ENCODE peak calls at places on chromosome 16, in eight cellular contexts. L, R, C, D, Z, G, J and X are unnamed samples.

GRCh38 chr16:19008245-19008644 is 24.5 kb downstream of the TMC7 start:
- DNase-seq in L (peak; percentile 86), R (peak; percentile 87), C (peak; percentile 37), D (peak; percentile 76), Z (no peak), G (peak; percentile 78), J (peak; percentile 56), X (peak; percentile 83)

GRCh38 chr16:70746708-70747424 is 54.1 kb downstream of the VAC14 start:
- DNase-seq in L (peak; percentile 83), R (peak; percentile 96), C (peak; percentile 93), D (peak; percentile 86), Z (peak; percentile 89), G (peak; percentile 94), J (peak; percentile 63), X (peak; percentile 76)

GRCh38 chr16:68644715-68645493 is at the start of gene CDH3:
- DNase-seq in L (no peak), R (no peak), C (no peak), D (no peak), Z (peak; percentile 84), G (peak; percentile 33), J (no peak), X (no peak)

GRCh38 chr16:81451753-81452680 is 7.4 kb downstream of the CMIP start:
- DNase-seq in L (no peak), R (peak; percentile 11), C (no peak), D (no peak), Z (peak; percentile 70), G (no peak), J (no peak), X (no peak)

GRCh38 chr16:85157813-85158701 is 45.8 kb upstream of the CIBAR2 start:
- DNase-seq in L (no peak), R (no peak), C (no peak), D (peak; percentile 35), Z (no peak), G (peak; percentile 49), J (no peak), X (no peak)

GRCh38 chr16:12901204-12901596 is 198 bp upstream of the SHISA9 start:
- DNase-seq in L (peak; percentile 1), R (no peak), C (no peak), D (no peak), Z (no peak), G (peak; percentile 29), J (no peak), X (no peak)

GRCh38 chr16:54493076-54493475 is 206.5 kb upstream of the IRX3 start:
- DNase-seq in L (peak; percentile 19), R (no peak), C (no peak), D (peak; percentile 37), Z (no peak), G (peak; percentile 33), J (peak; percentile 20), X (peak; percentile 13)

GRCh38 chr16:62256406-62256805 is 220.2 kb upstream of the CDH8 start:
- DNase-seq in L (peak; percentile 0), R (no peak), C (no peak), D (no peak), Z (no peak), G (no peak), J (no peak), X (no peak)

GRCh38 chr16:62041401-62041800 is 5.2 kb upstream of the CDH8 start:
- DNase-seq in L (peak; percentile 66), R (no peak), C (peak; percentile 21), D (peak; percentile 47), Z (no peak), G (no peak), J (peak; percentile 3), X (peak; percentile 1)

GRCh38 chr16:1028524-1029258 is 43.9 kb upstream of the SSTR5 start:
- DNase-seq in L (no peak), R (no peak), C (no peak), D (no peak), Z (no peak), G (no peak), J (no peak), X (no peak)

GRCh38 chr16:79790854-79791253 is 190.3 kb upstream of the MAF start:
- DNase-seq in L (no peak), R (no peak), C (no peak), D (no peak), Z (no peak), G (no peak), J (no peak), X (no peak)

GRCh38 chr16:24800586-24800985 is 45.2 kb upstream of the SLC5A11 start:
- DNase-seq in L (peak; percentile 53), R (peak; percentile 65), C (peak; percentile 39), D (peak; percentile 20), Z (no peak), G (peak; percentile 38), J (no peak), X (peak; percentile 9)

GRCh38 chr16:49013727-49014080 is 267.9 kb downstream of the CBLN1 start:
- DNase-seq in L (no peak), R (no peak), C (no peak), D (no peak), Z (no peak), G (no peak), J (no peak), X (no peak)

GRCh38 chr16:10988164-10988803 is 43.9 kb downstream of the CLEC16A start:
- DNase-seq in L (no peak), R (no peak), C (no peak), D (no peak), Z (no peak), G (no peak), J (no peak), X (no peak)

GRCh38 chr16:1776672-1776955 is 3.7 kb upstream of the MRPS34 start:
- DNase-seq in L (no peak), R (no peak), C (no peak), D (no peak), Z (no peak), G (no peak), J (no peak), X (no peak)

GRCh38 chr16:25608002-25608401 is 83.8 kb upstream of the HS3ST4 start:
- DNase-seq in L (no peak), R (no peak), C (no peak), D (no peak), Z (no peak), G (no peak), J (no peak), X (no peak)

DNA sequence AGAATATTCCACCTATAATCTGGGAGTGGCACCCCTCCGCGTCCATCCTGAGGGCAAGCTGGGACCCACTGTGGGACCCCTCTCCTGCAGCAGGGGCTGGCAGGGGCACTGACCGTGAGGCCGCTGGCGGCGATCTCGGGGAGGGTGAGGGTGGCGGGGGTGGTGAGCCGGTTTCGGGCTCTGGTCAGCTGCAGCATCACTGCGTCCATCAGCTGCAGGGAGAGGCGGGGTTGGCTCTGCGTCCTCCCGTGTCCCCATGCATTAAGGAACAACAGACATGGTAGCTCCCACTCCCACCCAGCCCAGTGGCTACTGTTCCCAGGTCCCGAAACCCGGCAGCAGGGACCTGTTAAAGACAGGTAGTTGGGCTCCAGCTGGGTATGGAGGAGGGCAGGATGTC is 3.3 kb downstream of the SMIM22 start:
- DNase-seq in L (no peak), R (no peak), C (no peak), D (no peak), Z (no peak), G (no peak), J (no peak), X (no peak)
- TF ChIP-seq CTCF in L (no peak), R (no peak), C (no peak), D (no peak), Z (no peak), G (no peak), J (no peak), X (no peak)

GRCh38 chr16:50384500-50385122 is 15.8 kb upstream of the BRD7 start:
- DNase-seq in L (no peak), R (no peak), C (no peak), D (no peak), Z (no peak), G (no peak), J (no peak), X (no peak)
- TF ChIP-seq CTCF in L (no peak), R (no peak), C (no peak), D (no peak), Z (no peak), G (no peak), J (no peak), X (no peak)

GRCh38 chr16:57096793-57097192 is 4.4 kb downstream of the CPNE2 start:
- DNase-seq in L (no peak), R (no peak), C (no peak), D (no peak), Z (no peak), G (no peak), J (no peak), X (no peak)

GRCh38 chr16:57096192-57096591 is 3.8 kb downstream of the CPNE2 start:
- DNase-seq in L (no peak), R (no peak), C (no peak), D (no peak), Z (no peak), G (no peak), J (no peak), X (no peak)

GRCh38 chr16:57100445-57100844 is 8.1 kb downstream of the CPNE2 start:
- DNase-seq in L (no peak), R (no peak), C (no peak), D (no peak), Z (no peak), G (no peak), J (no peak), X (no peak)

GRCh38 chr16:57094911-57095310 is 2.5 kb downstream of the CPNE2 start:
- DNase-seq in L (no peak), R (no peak), C (no peak), D (no peak), Z (no peak), G (no peak), J (no peak), X (no peak)

GRCh38 chr16:57098188-57098841 is 5.9 kb downstream of the CPNE2 start:
- DNase-seq in L (no peak), R (no peak), C (no peak), D (no peak), Z (no peak), G (no peak), J (no peak), X (no peak)
- TF ChIP-seq CTCF in L (no peak), R (no peak), C (no peak), D (no peak), Z (no peak), G (no peak), J (no peak), X (no peak)

GRCh38 chr16:88902744-88903143 is 36.3 kb upstream of the PABPN1L start:
- DNase-seq in L (no peak), R (no peak), C (no peak), D (no peak), Z (no peak), G (no peak), J (no peak), X (no peak)

GRCh38 chr16:88900653-88901052 is 34.2 kb upstream of the PABPN1L start:
- DNase-seq in L (no peak), R (no peak), C (no peak), D (no peak), Z (no peak), G (no peak), J (no peak), X (no peak)

GRCh38 chr16:88899901-88900648 is 33.6 kb upstream of the PABPN1L start:
- DNase-seq in L (no peak), R (no peak), C (no peak), D (no peak), Z (no peak), G (no peak), J (no peak), X (no peak)

GRCh38 chr16:88903267-88903666 is 36.8 kb upstream of the PABPN1L start:
- DNase-seq in L (no peak), R (no peak), C (no peak), D (no peak), Z (no peak), G (no peak), J (no peak), X (no peak)

GRCh38 chr16:88901718-88902337 is 35.4 kb upstream of the PABPN1L start:
- DNase-seq in L (no peak), R (no peak), C (no peak), D (no peak), Z (no peak), G (no peak), J (no peak), X (no peak)
- TF ChIP-seq CTCF in L (peak; percentile 6), R (no peak), C (no peak), D (no peak), Z (no peak), G (no peak), J (no peak), X (no peak)